ENCODE peak calls at places on chromosomes 11 and 22, in eight cellular contexts. One of them, this sample, is unnamed.

GRCh38 chr22:43398910-43399309 is 12.9 kb upstream of the MPPED1 start:
- DNase-seq in iPS DF 6.9: no peak
- DNase-seq in mesendoderm: no peak
- DNase-seq in fibroblast of villous mesenchyme: no peak
- DNase-seq in glomerular endothelial cell: no peak
- DNase-seq in activated T-helper 9 cell treated with anti-CD3 and anti-CD28 coated beads, Interleukin-2, amount 50 U/mL, for 16 hours: no peak
- DNase-seq in HCEC 1CT: no peak
- DNase-seq in NCI-H69: no peak
- DNase-seq in this sample: no peak

GRCh38 chr22:48346911-48347310 is 1480.8 kb downstream of the BRD1 start:
- DNase-seq in mesendoderm: no peak
- DNase-seq in glomerular endothelial cell: no peak
- DNase-seq in iPS DF 6.9: no peak
- DNase-seq in HCEC 1CT: no peak
- DNase-seq in fibroblast of villous mesenchyme: no peak
- DNase-seq in NCI-H69: no peak
- DNase-seq in activated T-helper 9 cell treated with anti-CD3 and anti-CD28 coated beads, Interleukin-2, amount 50 U/mL, for 16 hours: no peak
- DNase-seq in this sample: no peak

GRCh38 chr11:119134389-119134978 is 13.1 kb downstream of the HINFP start:
- DNase-seq in activated T-helper 9 cell treated with anti-CD3 and anti-CD28 coated beads, Interleukin-2, amount 50 U/mL, for 16 hours: no peak
- DNase-seq in iPS DF 6.9: no peak
- DNase-seq in glomerular endothelial cell: no peak
- DNase-seq in HCEC 1CT: no peak
- DNase-seq in mesendoderm: peak
- DNase-seq in NCI-H69: peak
- DNase-seq in fibroblast of villous mesenchyme: no peak
- DNase-seq in this sample: no peak

GRCh38 chr11:85182437-85183109 is 444.6 kb downstream of the DLG2 start:
- DNase-seq in mesendoderm: peak
- DNase-seq in fibroblast of villous mesenchyme: no peak
- DNase-seq in HCEC 1CT: peak
- DNase-seq in glomerular endothelial cell: no peak
- DNase-seq in NCI-H69: peak
- DNase-seq in activated T-helper 9 cell treated with anti-CD3 and anti-CD28 coated beads, Interleukin-2, amount 50 U/mL, for 16 hours: no peak
- DNase-seq in iPS DF 6.9: peak
- DNase-seq in this sample: peak

GRCh38 chr11:67032830-67033555 is 10.1 kb downstream of the SYT12 start:
- DNase-seq in HCEC 1CT: peak
- DNase-seq in glomerular endothelial cell: no peak
- DNase-seq in activated T-helper 9 cell treated with anti-CD3 and anti-CD28 coated beads, Interleukin-2, amount 50 U/mL, for 16 hours: no peak
- DNase-seq in fibroblast of villous mesenchyme: peak
- DNase-seq in NCI-H69: no peak
- DNase-seq in mesendoderm: no peak
- DNase-seq in iPS DF 6.9: no peak
- DNase-seq in this sample: peak

GRCh38 chr22:49440931-49441330 is 386.7 kb downstream of the BRD1 start:
- DNase-seq in activated T-helper 9 cell treated with anti-CD3 and anti-CD28 coated beads, Interleukin-2, amount 50 U/mL, for 16 hours: no peak
- DNase-seq in NCI-H69: no peak
- DNase-seq in iPS DF 6.9: no peak
- DNase-seq in mesendoderm: no peak
- DNase-seq in glomerular endothelial cell: no peak
- DNase-seq in fibroblast of villous mesenchyme: no peak
- DNase-seq in HCEC 1CT: no peak
- DNase-seq in this sample: no peak

GRCh38 chr11:28632338-28632737 is 524.1 kb downstream of the METTL15 start:
- DNase-seq in HCEC 1CT: peak
- DNase-seq in mesendoderm: no peak
- DNase-seq in fibroblast of villous mesenchyme: no peak
- DNase-seq in activated T-helper 9 cell treated with anti-CD3 and anti-CD28 coated beads, Interleukin-2, amount 50 U/mL, for 16 hours: no peak
- DNase-seq in NCI-H69: no peak
- DNase-seq in iPS DF 6.9: no peak
- DNase-seq in glomerular endothelial cell: no peak
- DNase-seq in this sample: peak

GRCh38 chr22:27476729-27477128 is 324.8 kb downstream of the MN1 start:
- DNase-seq in iPS DF 6.9: no peak
- DNase-seq in mesendoderm: peak
- DNase-seq in fibroblast of villous mesenchyme: peak
- DNase-seq in activated T-helper 9 cell treated with anti-CD3 and anti-CD28 coated beads, Interleukin-2, amount 50 U/mL, for 16 hours: no peak
- DNase-seq in glomerular endothelial cell: no peak
- DNase-seq in NCI-H69: no peak
- DNase-seq in HCEC 1CT: peak
- DNase-seq in this sample: peak

GRCh38 chr22:47328550-47329243 is 566.2 kb downstream of the TBC1D22A start:
- DNase-seq in mesendoderm: no peak
- DNase-seq in glomerular endothelial cell: peak
- DNase-seq in iPS DF 6.9: no peak
- DNase-seq in HCEC 1CT: peak
- DNase-seq in fibroblast of villous mesenchyme: peak
- DNase-seq in NCI-H69: no peak
- DNase-seq in activated T-helper 9 cell treated with anti-CD3 and anti-CD28 coated beads, Interleukin-2, amount 50 U/mL, for 16 hours: no peak
- DNase-seq in this sample: peak

GRCh38 chr22:45977003-45977395 is at the start of gene WNT7B:
- DNase-seq in iPS DF 6.9: no peak
- DNase-seq in HCEC 1CT: no peak
- DNase-seq in glomerular endothelial cell: no peak
- DNase-seq in mesendoderm: peak
- DNase-seq in fibroblast of villous mesenchyme: no peak
- DNase-seq in NCI-H69: peak
- DNase-seq in activated T-helper 9 cell treated with anti-CD3 and anti-CD28 coated beads, Interleukin-2, amount 50 U/mL, for 16 hours: no peak
- DNase-seq in this sample: no peak

GRCh38 chr11:120966840-120967239 is 57.1 kb upstream of the TBCEL start:
- DNase-seq in NCI-H69: no peak
- DNase-seq in iPS DF 6.9: no peak
- DNase-seq in glomerular endothelial cell: no peak
- DNase-seq in HCEC 1CT: no peak
- DNase-seq in activated T-helper 9 cell treated with anti-CD3 and anti-CD28 coated beads, Interleukin-2, amount 50 U/mL, for 16 hours: no peak
- DNase-seq in mesendoderm: no peak
- DNase-seq in fibroblast of villous mesenchyme: no peak
- DNase-seq in this sample: no peak

GRCh38 chr11:57539342-57539741 is 1.9 kb downstream of the SMTNL1 start:
- DNase-seq in HCEC 1CT: no peak
- DNase-seq in NCI-H69: no peak
- DNase-seq in fibroblast of villous mesenchyme: no peak
- DNase-seq in mesendoderm: no peak
- DNase-seq in iPS DF 6.9: no peak
- DNase-seq in glomerular endothelial cell: no peak
- DNase-seq in activated T-helper 9 cell treated with anti-CD3 and anti-CD28 coated beads, Interleukin-2, amount 50 U/mL, for 16 hours: no peak
- DNase-seq in this sample: no peak

GRCh38 chr11:62931501-62932278 is 10.5 kb upstream of the CHRM1 start:
- DNase-seq in fibroblast of villous mesenchyme: no peak
- DNase-seq in mesendoderm: peak
- DNase-seq in iPS DF 6.9: no peak
- DNase-seq in glomerular endothelial cell: no peak
- DNase-seq in NCI-H69: peak
- DNase-seq in HCEC 1CT: no peak
- DNase-seq in activated T-helper 9 cell treated with anti-CD3 and anti-CD28 coated beads, Interleukin-2, amount 50 U/mL, for 16 hours: no peak
- DNase-seq in this sample: no peak

GRCh38 chr11:61080526-61080925 is 21.8 kb upstream of the CD5 start:
- DNase-seq in NCI-H69: no peak
- DNase-seq in HCEC 1CT: no peak
- DNase-seq in glomerular endothelial cell: no peak
- DNase-seq in fibroblast of villous mesenchyme: no peak
- DNase-seq in activated T-helper 9 cell treated with anti-CD3 and anti-CD28 coated beads, Interleukin-2, amount 50 U/mL, for 16 hours: no peak
- DNase-seq in mesendoderm: no peak
- DNase-seq in iPS DF 6.9: no peak
- DNase-seq in this sample: no peak

GRCh38 chr11:119152043-119152442 is 3.2 kb downstream of the ABCG4 start:
- DNase-seq in HCEC 1CT: no peak
- DNase-seq in NCI-H69: no peak
- DNase-seq in fibroblast of villous mesenchyme: no peak
- DNase-seq in mesendoderm: no peak
- DNase-seq in iPS DF 6.9: no peak
- DNase-seq in glomerular endothelial cell: no peak
- DNase-seq in activated T-helper 9 cell treated with anti-CD3 and anti-CD28 coated beads, Interleukin-2, amount 50 U/mL, for 16 hours: no peak
- DNase-seq in this sample: no peak